ENCODE peak calls at places on chromosome 7, in four cellular contexts. B is astrocyte of the cerebellum, J is pancreas, R is putamen. D is an unnamed sample.

GRCh38 chr7:130364446-130364845 is 15.8 kb upstream of the CPA1 start:
- DNase-seq in B (no peak), R (no peak), J (no peak), D (no peak)

GRCh38 chr7:135976312-135977019 is 693 bp downstream of the MTPN start:
- DNase-seq in B (no peak), J (no peak), R (no peak), D (no peak)

GRCh38 chr7:94345907-94346306 is 48.8 kb upstream of the COL1A2 start:
- DNase-seq in J (no peak), B (no peak), R (no peak), D (no peak)

GRCh38 chr7:4712371-4713182 is 30.5 kb downstream of the FOXK1 start:
- DNase-seq in R (no peak), J (peak), B (no peak), D (no peak)

GRCh38 chr7:618539-619355 is 99.1 kb upstream of the PDGFA start:
- DNase-seq in J (no peak), B (no peak), R (no peak), D (no peak)

GRCh38 chr7:104137971-104138370 is 69.8 kb downstream of the ORC5 start:
- DNase-seq in B (peak), J (no peak), R (no peak), D (no peak)

GRCh38 chr7:34128762-34129161 is 223.4 kb downstream of the BMPER start:
- DNase-seq in J (no peak), R (no peak), B (no peak), D (no peak)

GRCh38 chr7:112422842-112423496 is 27.3 kb upstream of the IFRD1 start:
- DNase-seq in J (peak), B (peak), R (peak), D (peak)